ENCODE peak calls at places on chromosomes 12 and 14, in six cellular contexts. Q is ovary; N is stimulated activated CD8-positive, alpha-beta memory T cell treated with anti-CD3 and anti-CD28 coated beads, Interleukin-2, amount 100 ng/mL, for 48 hours; G is brain microvascular endothelial cell; V is caudate nucleus; X is NCI-H510A. H is an unnamed sample.

GRCh38 chr14:48731260-48731659 is 854.9 kb downstream of the RPS29 start:
- DNase-seq in Q (no peak), G (no peak), X (no peak), N (no peak), V (no peak), H (no peak)

GRCh38 chr14:82366803-82367202 is 833.1 kb upstream of the SEL1L start:
- DNase-seq in X (no peak), G (no peak), Q (no peak), V (no peak), N (no peak), H (no peak)

GRCh38 chr12:132222096-132222807 is 78.0 kb downstream of the NOC4L start:
- DNase-seq in X (no peak), V (no peak), Q (no peak), N (no peak), G (peak), H (peak)

GRCh38 chr14:90555126-90556049 is 158.6 kb downstream of the CALM1 start:
- DNase-seq in N (no peak), V (no peak), G (no peak), Q (no peak), X (no peak), H (no peak)

GRCh38 chr12:45121224-45121623 is 70.3 kb upstream of the DBX2 start:
- DNase-seq in Q (no peak), N (no peak), G (no peak), X (no peak), V (no peak), H (no peak)

GRCh38 chr12:129964300-129964699 is 60.5 kb upstream of the TMEM132D start:
- DNase-seq in X (no peak), V (no peak), G (no peak), Q (no peak), N (no peak), H (no peak)

GRCh38 chr12:132145334-132145733 is 1.1 kb downstream of the NOC4L start:
- DNase-seq in V (no peak), N (no peak), X (no peak), Q (no peak), G (no peak), H (peak)

GRCh38 chr12:57129311-57130288 is 1.3 kb downstream of the LRP1 start:
- DNase-seq in V (no peak), X (no peak), G (no peak), Q (no peak), N (no peak), H (no peak)

GRCh38 chr12:85549658-85550057 is 269.6 kb downstream of the ALX1 start:
- DNase-seq in V (no peak), N (no peak), Q (no peak), X (no peak), G (no peak), H (no peak)

GRCh38 chr14:41604793-41605534 is 1.7 kb upstream of the LRFN5 start:
- DNase-seq in N (no peak), V (peak), Q (no peak), G (no peak), X (peak), H (peak)

GRCh38 chr12:2376855-2377657 is 324.3 kb downstream of the CACNA1C start:
- DNase-seq in G (no peak), X (no peak), Q (no peak), N (no peak), V (no peak), H (no peak)

GRCh38 chr12:62832528-62832927 is 102.4 kb downstream of the PPM1H start:
- DNase-seq in V (no peak), N (no peak), Q (no peak), G (no peak), X (no peak), H (no peak)

GRCh38 chr12:28110329-28110728 is 79.9 kb upstream of the CCDC91 start:
- DNase-seq in Q (no peak), V (no peak), G (no peak), N (no peak), X (no peak), H (no peak)

GRCh38 chr12:53932915-53933314 is 5.7 kb upstream of the HOXC13 start:
- DNase-seq in N (no peak), Q (no peak), V (no peak), G (no peak), X (no peak), H (no peak)

GRCh38 chr12:54131641-54132280 is 57.0 kb downstream of the SMUG1 start:
- DNase-seq in N (no peak), G (no peak), X (no peak), Q (no peak), V (no peak), H (no peak)

GRCh38 chr14:87934185-87934584 is 58.8 kb downstream of the GALC start:
- DNase-seq in X (no peak), Q (no peak), V (no peak), N (no peak), G (no peak), H (no peak)

GRCh38 chr12:50101663-50102062 is 2.1 kb upstream of the GPD1 start:
- DNase-seq in G (no peak), Q (no peak), V (no peak), N (no peak), X (no peak), H (no peak)

GRCh38 chr12:122992386-122992785 is 11.9 kb downstream of the ARL6IP4 start:
- DNase-seq in G (no peak), N (no peak), Q (no peak), V (no peak), X (no peak), H (no peak)

GRCh38 chr12:52233462-52234141 is 559 bp downstream of the KRT7 start:
- DNase-seq in V (no peak), Q (no peak), X (no peak), N (no peak), G (no peak), H (peak)

GRCh38 chr12:42059127-42059526 is 85.5 kb downstream of the GXYLT1 start:
- DNase-seq in N (no peak), V (no peak), Q (no peak), G (no peak), X (no peak), H (no peak)

GRCh38 chr12:92055877-92056276 is 89.8 kb downstream of the BTG1 start:
- DNase-seq in Q (no peak), X (no peak), V (no peak), N (peak), G (no peak), H (no peak)

GRCh38 chr12:131333621-131334440 is 377.1 kb upstream of the SFSWAP start:
- DNase-seq in Q (no peak), X (no peak), G (no peak), V (no peak), N (no peak), H (no peak)

GRCh38 chr14:65079788-65080187 is 22.5 kb downstream of the MAX start:
- DNase-seq in Q (no peak), V (no peak), N (no peak), G (no peak), X (no peak), H (no peak)

GRCh38 chr12:21771311-21771710 is 3.2 kb downstream of the KCNJ8 start:
- DNase-seq in N (no peak), Q (no peak), G (no peak), X (no peak), V (no peak), H (no peak)

GRCh38 chr12:23947395-23947794 is 2.1 kb downstream of the SOX5 start:
- DNase-seq in G (no peak), Q (no peak), N (no peak), V (no peak), X (no peak), H (no peak)

GRCh38 chr12:51760231-51760630 is 88.3 kb downstream of the FIGNL2 start:
- DNase-seq in Q (no peak), X (no peak), V (no peak), N (no peak), G (no peak), H (no peak)

GRCh38 chr14:98725676-98726075 is 546.3 kb downstream of the BCL11B start:
- DNase-seq in Q (no peak), N (no peak), X (no peak), G (no peak), V (no peak), H (no peak)